ENCODE peak calls at places on chromosomes 16 and 17, in six cellular contexts. One of them, this sample, is unnamed. For H3K4me1, the result is how much of the 10 kb centered on the place peaks cover.

GRCh38 chr16:84478172-84478948 is 26.1 kb downstream of the MEAK7 start:
- DNase-seq in ascending aorta: no peak
- DNase-seq in left lung: no peak
- DNase-seq in fibroblast of lung: peak
- DNase-seq in GM23338: no peak
- DNase-seq in lung: no peak
- DNase-seq in this sample: no peak

GRCh38 chr16:85422374-85423185 is 190.5 kb upstream of the GSE1 start:
- DNase-seq in ascending aorta: no peak
- DNase-seq in left lung: peak
- DNase-seq in fibroblast of lung: no peak
- DNase-seq in GM23338: peak
- DNase-seq in lung: peak
- DNase-seq in this sample: no peak

GRCh38 chr17:77733576-77734296 is 224.8 kb upstream of the TNRC6C start:
- DNase-seq in ascending aorta: peak
- DNase-seq in left lung: peak
- DNase-seq in fibroblast of lung: no peak
- DNase-seq in GM23338: no peak
- DNase-seq in lung: no peak
- DNase-seq in this sample: no peak

GRCh38 chr17:35359396-35359795 is 14.0 kb downstream of the SLFN11 start:
- DNase-seq in ascending aorta: no peak
- DNase-seq in left lung: no peak
- DNase-seq in fibroblast of lung: no peak
- DNase-seq in GM23338: peak
- DNase-seq in lung: no peak
- DNase-seq in this sample: no peak

GRCh38 chr17:38585805-38586529 is 19.8 kb downstream of the SRCIN1 start:
- DNase-seq in ascending aorta: no peak
- DNase-seq in left lung: no peak
- DNase-seq in fibroblast of lung: no peak
- DNase-seq in GM23338: no peak
- DNase-seq in lung: no peak
- DNase-seq in this sample: no peak

GRCh38 chr17:47274319-47275069 is 20.9 kb downstream of the ITGB3 start:
- DNase-seq in ascending aorta: peak
- DNase-seq in left lung: no peak
- DNase-seq in fibroblast of lung: no peak
- DNase-seq in GM23338: no peak
- DNase-seq in lung: no peak
- DNase-seq in this sample: no peak

GRCh38 chr17:48520631-48521045 is 10.2 kb downstream of the HOXB1 start:
- DNase-seq in ascending aorta: no peak
- DNase-seq in left lung: no peak
- DNase-seq in fibroblast of lung: peak
- DNase-seq in GM23338: peak
- DNase-seq in lung: no peak
- DNase-seq in this sample: no peak

GRCh38 chr17:77858291-77859034 is 100.0 kb upstream of the TNRC6C start:
- DNase-seq in ascending aorta: no peak
- DNase-seq in left lung: no peak
- DNase-seq in fibroblast of lung: no peak
- DNase-seq in GM23338: no peak
- DNase-seq in lung: no peak
- DNase-seq in this sample: no peak

GRCh38 chr16:20675488-20676267 is 21.8 kb downstream of the ACSM1 start:
- DNase-seq in ascending aorta: no peak
- DNase-seq in left lung: peak
- DNase-seq in fibroblast of lung: no peak
- DNase-seq in GM23338: peak
- DNase-seq in lung: peak
- DNase-seq in this sample: no peak

GRCh38 chr16:85551319-85551978 is 61.7 kb upstream of the GSE1 start:
- DNase-seq in ascending aorta: no peak
- DNase-seq in left lung: no peak
- DNase-seq in fibroblast of lung: no peak
- DNase-seq in GM23338: no peak
- DNase-seq in lung: no peak
- DNase-seq in this sample: no peak

GRCh38 chr17:30436729-30437128 is 40.5 kb upstream of the GOSR1 start:
- DNase-seq in ascending aorta: no peak
- DNase-seq in left lung: no peak
- DNase-seq in fibroblast of lung: no peak
- DNase-seq in GM23338: no peak
- DNase-seq in lung: no peak
- DNase-seq in this sample: no peak

GRCh38 chr17:17103160-17103559 is 60.9 kb downstream of the MPRIP start:
- DNase-seq in ascending aorta: no peak
- DNase-seq in left lung: no peak
- DNase-seq in fibroblast of lung: no peak
- DNase-seq in GM23338: no peak
- DNase-seq in lung: no peak
- DNase-seq in this sample: no peak
- H3K4me1 ChIP-seq in ascending aorta: under half
- H3K4me1 ChIP-seq in left lung: under half
- H3K4me1 ChIP-seq in fibroblast of lung: under half
- H3K4me1 ChIP-seq in GM23338: under half
- H3K4me1 ChIP-seq in lung: under half
- H3K4me1 ChIP-seq in this sample: under half

GRCh38 chr17:79935197-79935844 is 96.1 kb upstream of the CBX4 start:
- DNase-seq in ascending aorta: no peak
- DNase-seq in left lung: no peak
- DNase-seq in fibroblast of lung: no peak
- DNase-seq in GM23338: no peak
- DNase-seq in lung: no peak
- DNase-seq in this sample: no peak

GRCh38 chr17:79935845-79936470 is 96.7 kb upstream of the CBX4 start:
- DNase-seq in ascending aorta: no peak
- DNase-seq in left lung: no peak
- DNase-seq in fibroblast of lung: no peak
- DNase-seq in GM23338: no peak
- DNase-seq in lung: no peak
- DNase-seq in this sample: no peak

GRCh38 chr17:79937435-79937870 is 98.2 kb upstream of the CBX4 start:
- DNase-seq in ascending aorta: no peak
- DNase-seq in left lung: no peak
- DNase-seq in fibroblast of lung: no peak
- DNase-seq in GM23338: no peak
- DNase-seq in lung: no peak
- DNase-seq in this sample: no peak

GRCh38 chr17:79937981-79938695 is 97.5 kb downstream of the TBC1D16 start:
- DNase-seq in ascending aorta: no peak
- DNase-seq in left lung: no peak
- DNase-seq in fibroblast of lung: no peak
- DNase-seq in GM23338: no peak
- DNase-seq in lung: no peak
- DNase-seq in this sample: no peak

DNA sequence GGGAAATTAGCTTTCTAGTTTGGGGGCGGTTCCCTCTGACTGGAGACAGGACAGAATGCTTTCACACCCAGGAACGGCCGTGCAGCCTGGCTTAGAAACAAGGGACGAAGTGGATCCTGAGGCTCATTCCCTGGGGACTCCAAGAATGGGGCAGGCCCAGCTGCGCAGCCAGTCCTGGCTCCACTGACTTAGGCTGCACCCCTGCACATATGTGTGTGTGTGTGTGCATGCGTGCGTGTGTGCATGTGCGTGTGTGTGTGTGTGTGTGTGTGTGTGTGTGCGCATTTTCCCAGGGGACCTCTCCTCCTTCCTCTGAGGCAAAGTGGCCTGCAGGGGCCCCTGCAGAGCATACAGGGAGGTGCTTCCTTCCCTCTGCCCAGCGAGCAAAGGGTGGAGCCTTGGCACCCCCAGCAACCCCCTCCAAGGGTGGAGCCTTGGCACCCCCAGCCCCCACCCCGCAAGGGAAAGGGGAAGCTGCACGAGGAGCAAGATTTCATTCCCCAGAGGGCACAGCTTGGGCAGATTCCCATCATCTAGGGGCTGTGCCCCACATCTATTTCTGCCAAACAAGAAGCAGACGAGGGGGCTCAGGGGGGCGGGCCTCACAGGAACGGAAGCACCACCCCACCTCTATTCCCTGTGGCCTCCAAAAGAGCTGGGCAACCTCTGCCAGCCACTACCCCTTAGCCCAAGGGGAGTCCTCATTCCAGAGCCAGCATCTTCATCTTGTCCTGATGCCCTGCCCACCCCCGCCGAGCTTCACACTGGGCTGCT is 97.6 kb upstream of the CBX4 start:
- DNase-seq in ascending aorta: no peak
- DNase-seq in left lung: no peak
- DNase-seq in fibroblast of lung: no peak
- DNase-seq in GM23338: no peak
- DNase-seq in lung: no peak
- DNase-seq in this sample: no peak
- H3K4me3 ChIP-seq in ascending aorta: no peak
- H3K4me3 ChIP-seq in left lung: no peak
- H3K4me3 ChIP-seq in fibroblast of lung: no peak
- H3K4me3 ChIP-seq in GM23338: no peak
- H3K4me3 ChIP-seq in lung: no peak
- H3K4me3 ChIP-seq in this sample: peak

GRCh38 chr17:70296456-70296855 is 127.1 kb downstream of the KCNJ2 start:
- DNase-seq in ascending aorta: no peak
- DNase-seq in left lung: no peak
- DNase-seq in fibroblast of lung: no peak
- DNase-seq in GM23338: no peak
- DNase-seq in lung: no peak
- DNase-seq in this sample: no peak
- H3K27ac ChIP-seq in ascending aorta: no peak
- H3K27ac ChIP-seq in left lung: no peak
- H3K27ac ChIP-seq in fibroblast of lung: no peak
- H3K27ac ChIP-seq in GM23338: no peak
- H3K27ac ChIP-seq in lung: no peak
- H3K27ac ChIP-seq in this sample: no peak

DNA sequence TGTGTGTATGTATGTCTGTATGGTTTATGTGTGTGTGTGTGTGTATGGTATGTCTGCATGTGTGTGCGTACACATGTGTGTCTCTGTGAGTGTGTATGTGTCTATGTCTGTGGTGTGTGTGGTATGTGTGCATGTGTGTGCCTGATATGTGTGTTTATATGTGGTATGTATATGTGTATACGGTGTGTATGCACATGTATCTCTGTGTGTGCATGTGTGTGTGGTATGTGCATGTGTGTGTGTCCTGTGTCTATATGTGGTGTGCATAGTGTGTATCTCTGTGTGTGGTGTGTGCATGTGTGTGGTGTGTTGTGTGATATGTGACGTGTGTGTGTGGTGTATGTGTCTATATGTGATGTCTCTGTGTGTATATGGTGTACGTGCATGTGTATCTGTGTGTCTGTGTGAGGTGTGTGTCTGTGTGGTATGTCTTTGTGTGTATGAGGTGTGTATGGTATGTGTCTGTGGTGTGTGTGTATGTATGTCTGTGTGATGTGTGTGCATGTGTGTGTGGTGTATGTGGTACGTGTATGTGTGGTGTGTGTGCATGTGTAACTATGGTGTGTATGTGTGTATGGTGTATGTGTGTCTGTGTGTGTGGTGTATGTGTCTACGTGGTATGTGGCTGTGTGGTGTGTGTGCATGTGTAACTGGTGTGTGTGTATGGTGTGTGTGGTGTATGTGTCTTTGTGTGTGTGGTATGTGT is 164.3 kb upstream of the PLCG2 start:
- DNase-seq in ascending aorta: no peak
- DNase-seq in left lung: no peak
- DNase-seq in fibroblast of lung: no peak
- DNase-seq in GM23338: no peak
- DNase-seq in lung: no peak
- DNase-seq in this sample: no peak
- H3K4me1 ChIP-seq in ascending aorta: under half
- H3K4me1 ChIP-seq in left lung: half or more
- H3K4me1 ChIP-seq in fibroblast of lung: under half
- H3K4me1 ChIP-seq in GM23338: under half
- H3K4me1 ChIP-seq in lung: under half
- H3K4me1 ChIP-seq in this sample: under half

GRCh38 chr16:22374311-22375116 is at the start of gene CDR2:
- DNase-seq in ascending aorta: peak
- DNase-seq in left lung: peak
- DNase-seq in fibroblast of lung: peak
- DNase-seq in GM23338: peak
- DNase-seq in lung: peak
- DNase-seq in this sample: peak

GRCh38 chr16:22373662-22374310 is 633 bp downstream of the CDR2 start:
- DNase-seq in ascending aorta: peak
- DNase-seq in left lung: peak
- DNase-seq in fibroblast of lung: no peak
- DNase-seq in GM23338: peak
- DNase-seq in lung: peak
- DNase-seq in this sample: peak

GRCh38 chr16:22375117-22375962 is 921 bp upstream of the CDR2 start:
- DNase-seq in ascending aorta: no peak
- DNase-seq in left lung: no peak
- DNase-seq in fibroblast of lung: no peak
- DNase-seq in GM23338: peak
- DNase-seq in lung: no peak
- DNase-seq in this sample: no peak

GRCh38 chr16:22370038-22370541 is 4.3 kb downstream of the CDR2 start:
- DNase-seq in ascending aorta: no peak
- DNase-seq in left lung: no peak
- DNase-seq in fibroblast of lung: peak
- DNase-seq in GM23338: no peak
- DNase-seq in lung: no peak
- DNase-seq in this sample: no peak

DNA sequence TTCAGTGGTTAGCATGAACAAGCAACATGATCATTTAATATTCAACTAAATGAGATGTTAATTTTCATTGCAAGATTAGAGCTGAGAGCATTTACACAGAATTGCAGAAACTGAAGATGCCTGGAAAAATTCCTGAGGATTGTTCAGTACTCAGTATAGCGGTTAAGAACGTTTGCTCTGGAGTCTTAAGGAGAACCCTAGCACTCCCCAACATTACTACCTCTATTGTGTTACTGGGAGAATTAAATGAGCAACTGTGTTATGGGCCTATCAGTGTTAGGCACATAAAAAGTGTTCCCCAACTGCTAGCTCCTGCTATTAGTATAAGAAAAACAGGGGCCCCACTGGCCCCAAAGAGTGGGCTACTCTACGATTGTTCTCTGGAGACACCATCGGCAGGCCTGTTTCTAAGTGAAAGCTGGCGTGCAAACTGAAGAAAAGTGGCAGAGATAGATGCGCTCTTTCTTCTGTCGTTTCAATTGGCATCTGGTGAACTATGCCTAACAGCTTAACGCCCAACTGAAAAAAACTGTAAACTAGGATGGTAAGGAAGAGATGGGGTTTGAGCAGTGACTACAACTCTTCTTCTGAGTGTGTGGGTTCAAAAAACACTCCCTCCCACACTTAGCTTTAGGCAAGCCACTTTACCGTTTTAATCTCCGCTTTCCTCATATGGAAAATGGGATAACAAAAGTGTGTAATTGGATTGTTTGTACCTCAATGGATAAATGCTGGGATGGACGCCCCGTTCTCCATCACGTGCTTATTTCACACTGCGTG is 1.3 kb downstream of the CDR2 start:
- DNase-seq in ascending aorta: no peak
- DNase-seq in left lung: no peak
- DNase-seq in fibroblast of lung: peak
- DNase-seq in GM23338: no peak
- DNase-seq in lung: no peak
- DNase-seq in this sample: no peak
- H3K4me3 ChIP-seq in ascending aorta: peak
- H3K4me3 ChIP-seq in left lung: peak
- H3K4me3 ChIP-seq in fibroblast of lung: peak
- H3K4me3 ChIP-seq in GM23338: peak
- H3K4me3 ChIP-seq in lung: peak
- H3K4me3 ChIP-seq in this sample: peak

GRCh38 chr17:13596241-13596941 is 5.3 kb downstream of the HS3ST3A1 start:
- DNase-seq in ascending aorta: no peak
- DNase-seq in left lung: no peak
- DNase-seq in fibroblast of lung: peak
- DNase-seq in GM23338: no peak
- DNase-seq in lung: no peak
- DNase-seq in this sample: no peak
- H3K27ac ChIP-seq in ascending aorta: no peak
- H3K27ac ChIP-seq in left lung: peak
- H3K27ac ChIP-seq in fibroblast of lung: peak
- H3K27ac ChIP-seq in GM23338: no peak
- H3K27ac ChIP-seq in lung: no peak
- H3K27ac ChIP-seq in this sample: no peak